ENCODE peak calls at places on chromosomes 6 and 20, in nine cellular contexts. G is GM23248; X is NCI-H1092 treated with DMSO at 0.1 percent for 48 hours; J is stimulated activated CD4-positive, alpha-beta T cell treated with anti-CD3 and anti-CD28 coated beads, Interleukin-15, amount 100 ng/mL, for 1 hour; H is lung; K is stomach; D is EL; Q is GM23338; E is A172. L is an unnamed sample.

GRCh38 chr20:1822564-1823420 is 72.4 kb upstream of the SIRPA start:
- DNase-seq in G (peak), X (no peak), J (no peak), H (no peak), K (no peak), D (no peak), Q (no peak), E (no peak), L (no peak)

GRCh38 chr6:116287668-116288282 is 8.0 kb upstream of the TSPYL1 start:
- DNase-seq in G (peak), X (peak), J (no peak), H (no peak), K (no peak), D (peak), Q (peak), E (peak), L (peak)

GRCh38 chr6:53924821-53925422 is 130.1 kb downstream of the LRRC1 start:
- DNase-seq in G (no peak), X (no peak), J (no peak), H (no peak), K (no peak), D (no peak), Q (no peak), E (no peak), L (no peak)

GRCh38 chr6:87473419-87473903 is 687 bp downstream of the SLC35A1 start:
- DNase-seq in G (peak), X (no peak), J (no peak), H (peak), K (peak), D (peak), Q (no peak), E (no peak), L (peak)

GRCh38 chr6:13423292-13423691 is 64.1 kb downstream of the GFOD1 start:
- DNase-seq in G (no peak), X (no peak), J (no peak), H (no peak), K (no peak), D (no peak), Q (no peak), E (no peak), L (no peak)

GRCh38 chr20:58697201-58697866 is 4.7 kb downstream of the NPEPL1 start:
- DNase-seq in G (no peak), X (no peak), J (no peak), H (no peak), K (no peak), D (no peak), Q (no peak), E (no peak), L (no peak)

GRCh38 chr20:50415516-50416268 is 94.5 kb upstream of the PTPN1 start:
- DNase-seq in G (peak), X (no peak), J (no peak), H (peak), K (peak), D (peak), Q (peak), E (peak), L (no peak)

GRCh38 chr6:104771258-104771832 is 88.4 kb downstream of the HACE1 start:
- DNase-seq in G (peak), X (peak), J (no peak), H (no peak), K (no peak), D (peak), Q (peak), E (peak), L (peak)

GRCh38 chr20:32427996-32428395 is 69.9 kb downstream of the ASXL1 start:
- DNase-seq in G (no peak), X (no peak), J (no peak), H (no peak), K (no peak), D (no peak), Q (no peak), E (no peak), L (no peak)

GRCh38 chr6:123306334-123306733 is 310.3 kb downstream of the CLVS2 start:
- DNase-seq in G (no peak), X (no peak), J (no peak), H (no peak), K (no peak), D (no peak), Q (no peak), E (no peak), L (no peak)

GRCh38 chr20:1671891-1672669 is 14.5 kb upstream of the SIRPG start:
- DNase-seq in G (no peak), X (no peak), J (no peak), H (no peak), K (no peak), D (no peak), Q (no peak), E (no peak), L (no peak)

GRCh38 chr6:46029602-46030001 is 13.9 kb upstream of the CLIC5 start:
- DNase-seq in G (no peak), X (no peak), J (no peak), H (no peak), K (no peak), D (no peak), Q (no peak), E (no peak), L (no peak)

GRCh38 chr6:85323435-85324040 is 126.3 kb upstream of the NT5E start:
- DNase-seq in G (peak), X (peak), J (peak), H (peak), K (peak), D (peak), Q (peak), E (peak), L (peak)

GRCh38 chr6:118649918-118650499 is 1.4 kb downstream of the CEP85L start:
- DNase-seq in G (peak), X (no peak), J (no peak), H (no peak), K (no peak), D (no peak), Q (no peak), E (no peak), L (no peak)

GRCh38 chr20:16714765-16715164 is 15.1 kb upstream of the SNRPB2 start:
- DNase-seq in G (no peak), X (no peak), J (no peak), H (no peak), K (no peak), D (no peak), Q (no peak), E (no peak), L (no peak)

GRCh38 chr6:133641111-133641510 is 247.8 kb upstream of the TCF21 start:
- DNase-seq in G (peak), X (no peak), J (no peak), H (no peak), K (no peak), D (peak), Q (no peak), E (no peak), L (no peak)

GRCh38 chr6:140463312-140463710 is 1088.9 kb upstream of the CITED2 start:
- DNase-seq in G (no peak), X (no peak), J (no peak), H (no peak), K (no peak), D (no peak), Q (no peak), E (no peak), L (no peak)

GRCh38 chr6:42251500-42251899 is 33.8 kb upstream of the MRPS10 start:
- DNase-seq in G (peak), X (no peak), J (no peak), H (no peak), K (no peak), D (no peak), Q (no peak), E (no peak), L (peak)

GRCh38 chr6:158808918-158809678 is 10.1 kb downstream of the EZR start:
- DNase-seq in G (peak), X (peak), J (no peak), H (no peak), K (peak), D (no peak), Q (no peak), E (no peak), L (no peak)

GRCh38 chr6:47362857-47363461 is 53.3 kb upstream of the TNFRSF21 start:
- DNase-seq in G (no peak), X (no peak), J (no peak), H (no peak), K (no peak), D (no peak), Q (no peak), E (no peak), L (no peak)

GRCh38 chr6:108562503-108562993 is 1.8 kb downstream of the FOXO3 start:
- DNase-seq in G (peak), X (no peak), J (no peak), H (peak), K (peak), D (peak), Q (peak), E (peak), L (no peak)

GRCh38 chr20:50202677-50203076 is 12.0 kb downstream of the CEBPB start:
- DNase-seq in G (no peak), X (no peak), J (no peak), H (no peak), K (no peak), D (no peak), Q (no peak), E (no peak), L (no peak)

GRCh38 chr6:152351742-152352141 is 285.4 kb downstream of the SYNE1 start:
- DNase-seq in G (no peak), X (no peak), J (no peak), H (no peak), K (no peak), D (no peak), Q (no peak), E (no peak), L (no peak)

GRCh38 chr6:85261250-85261649 is 188.6 kb upstream of the NT5E start:
- DNase-seq in G (peak), X (no peak), J (no peak), H (no peak), K (no peak), D (no peak), Q (no peak), E (no peak), L (no peak)

GRCh38 chr6:12522347-12522746 is 194.2 kb upstream of the PHACTR1 start:
- DNase-seq in G (no peak), X (no peak), J (no peak), H (no peak), K (no peak), D (peak), Q (no peak), E (peak), L (no peak)

GRCh38 chr6:31092769-31093505 is 19.4 kb downstream of the C6orf15 start:
- DNase-seq in G (no peak), X (no peak), J (no peak), H (no peak), K (no peak), D (no peak), Q (no peak), E (no peak), L (no peak)

GRCh38 chr20:19095762-19096161 is 116.7 kb upstream of the SLC24A3 start:
- DNase-seq in G (no peak), X (no peak), J (no peak), H (no peak), K (no peak), D (no peak), Q (peak), E (no peak), L (no peak)

GRCh38 chr6:1382331-1382882 is 7.0 kb upstream of the FOXF2 start:
- DNase-seq in G (no peak), X (no peak), J (no peak), H (no peak), K (no peak), D (no peak), Q (peak), E (no peak), L (no peak)

GRCh38 chr6:84762220-84762940 is 2.0 kb downstream of the TBX18 start:
- DNase-seq in G (peak), X (peak), J (no peak), H (no peak), K (no peak), D (peak), Q (peak), E (no peak), L (peak)